ENCODE peak calls at places on chromosome 17, in four cellular contexts. B, O, Y and M are unnamed samples.

GRCh38 chr17:49762148-49762941 is 1.6 kb downstream of the FAM117A start:
- DNase-seq in B (no peak), O (no peak), Y (no peak), M (no peak)

GRCh38 chr17:42459256-42459982 is 741 bp downstream of the ATP6V0A1 start:
- DNase-seq in B (peak), O (no peak), Y (no peak), M (peak)

GRCh38 chr17:27807567-27808470 is 7.5 kb upstream of the NOS2 start:
- DNase-seq in B (peak), O (no peak), Y (no peak), M (no peak)

GRCh38 chr17:5584971-5585794 is 874 bp upstream of the NLRP1 start:
- DNase-seq in B (peak), O (peak), Y (no peak), M (no peak)

GRCh38 chr17:2851615-2852014 is 55.4 kb downstream of the RAP1GAP2 start:
- DNase-seq in B (no peak), O (no peak), Y (no peak), M (no peak)

GRCh38 chr17:31484821-31485220 is 93.3 kb downstream of the RAB11FIP4 start:
- DNase-seq in B (no peak), O (no peak), Y (no peak), M (no peak)

GRCh38 chr17:81832608-81833159 is 407 bp downstream of the MCRIP1 start:
- DNase-seq in B (peak), O (peak), Y (no peak), M (peak)

GRCh38 chr17:49260011-49260921 is 29.7 kb upstream of the PHOSPHO1 start:
- DNase-seq in B (peak), O (peak), Y (no peak), M (no peak)

GRCh38 chr17:35489944-35490343 is 41.4 kb upstream of the SLFN13 start:
- DNase-seq in B (no peak), O (no peak), Y (no peak), M (no peak)

GRCh38 chr17:75067856-75068255 is 19.9 kb upstream of the SLC16A5 start:
- DNase-seq in B (peak), O (no peak), Y (no peak), M (no peak)

GRCh38 chr17:1588781-1589585 is 26.4 kb upstream of the PITPNA start:
- DNase-seq in B (no peak), O (no peak), Y (no peak), M (no peak)

GRCh38 chr17:15381707-15382106 is 40.3 kb upstream of the TEKT3 start:
- DNase-seq in B (no peak), O (no peak), Y (no peak), M (no peak)

GRCh38 chr17:38456031-38456815 is 28.0 kb downstream of the ARHGAP23 start:
- DNase-seq in B (peak), O (no peak), Y (no peak), M (no peak)

GRCh38 chr17:41178341-41178740 is 320 bp upstream of the KRTAP4-2 start:
- DNase-seq in B (no peak), O (no peak), Y (no peak), M (no peak)

GRCh38 chr17:40363480-40363838 is 1.1 kb downstream of the GJD3 start:
- DNase-seq in B (no peak), O (peak), Y (no peak), M (no peak)

GRCh38 chr17:2416010-2416734 is 15.3 kb upstream of the MNT start:
- DNase-seq in B (peak), O (no peak), Y (peak), M (peak)

GRCh38 chr17:45332505-45332904 is 15.7 kb upstream of the MAP3K14 start:
- DNase-seq in B (no peak), O (no peak), Y (no peak), M (no peak)

GRCh38 chr17:3732171-3732570 is 8.5 kb downstream of the HASPIN start:
- DNase-seq in B (peak), O (no peak), Y (no peak), M (no peak)

GRCh38 chr17:61072648-61073047 is 327.0 kb upstream of the TBX2 start:
- DNase-seq in B (no peak), O (no peak), Y (no peak), M (no peak)

GRCh38 chr17:147796-148740 is 10.7 kb downstream of the SCGB1C2 start:
- DNase-seq in B (no peak), O (no peak), Y (no peak), M (no peak)

GRCh38 chr17:35795007-35795870 is at the start of gene MMP28:
- DNase-seq in B (peak), O (no peak), Y (no peak), M (no peak)

GRCh38 chr17:7589204-7589868 is 558 bp downstream of the SOX15 start:
- DNase-seq in B (peak), O (no peak), Y (no peak), M (peak)

GRCh38 chr17:81257533-81257932 is 18.4 kb downstream of the NDUFAF8 start:
- DNase-seq in B (no peak), O (no peak), Y (no peak), M (no peak)

GRCh38 chr17:81230043-81230820 is 7.5 kb upstream of the CEP131 start:
- DNase-seq in B (no peak), O (no peak), Y (no peak), M (no peak)

GRCh38 chr17:82127704-82128103 is 29.7 kb upstream of the FASN start:
- DNase-seq in B (no peak), O (no peak), Y (no peak), M (no peak)

GRCh38 chr17:50375858-50376538 is 3.0 kb downstream of the EME1 start:
- DNase-seq in B (no peak), O (no peak), Y (no peak), M (no peak)

GRCh38 chr17:27986805-27987684 is 55.4 kb upstream of the NLK start:
- DNase-seq in B (no peak), O (no peak), Y (no peak), M (no peak)

GRCh38 chr17:48878920-48879898 is 13.4 kb upstream of the ATP5MC1 start:
- DNase-seq in B (peak), O (no peak), Y (peak), M (peak)

GRCh38 chr17:8629371-8630226 is 926 bp downstream of the MYH10 start:
- DNase-seq in B (peak), O (no peak), Y (no peak), M (no peak)

GRCh38 chr17:31508310-31509094 is 117.0 kb downstream of the RAB11FIP4 start:
- DNase-seq in B (no peak), O (no peak), Y (no peak), M (no peak)

GRCh38 chr17:14307560-14308024 is 6.7 kb downstream of the HS3ST3B1 start:
- DNase-seq in B (peak), O (no peak), Y (no peak), M (no peak)

GRCh38 chr17:39841202-39841601 is 22.9 kb downstream of the IKZF3 start:
- DNase-seq in B (peak), O (no peak), Y (no peak), M (no peak)

GRCh38 chr17:40936437-40936971 is 942 bp downstream of the KRT23 start:
- DNase-seq in B (no peak), O (no peak), Y (no peak), M (no peak)

GRCh38 chr17:51142597-51142996 is 10.8 kb upstream of the NME1 start:
- DNase-seq in B (no peak), O (no peak), Y (no peak), M (no peak)

GRCh38 chr17:75998327-75998795 is 2.3 kb upstream of the CDK3 start:
- DNase-seq in B (no peak), O (no peak), Y (no peak), M (no peak)

GRCh38 chr17:78432226-78432894 is 53.9 kb downstream of the PGS1 start:
- DNase-seq in B (no peak), O (no peak), Y (no peak), M (no peak)

GRCh38 chr17:34740936-34741515 is 161.6 kb downstream of the TMEM132E start:
- DNase-seq in B (no peak), O (no peak), Y (no peak), M (no peak)

GRCh38 chr17:16298140-16298662 is 55.1 kb downstream of the CENPV start:
- DNase-seq in B (no peak), O (no peak), Y (no peak), M (no peak)

GRCh38 chr17:5032865-5033264 is 2.4 kb downstream of the SLC52A1 start:
- DNase-seq in B (no peak), O (no peak), Y (no peak), M (no peak)